ENCODE peak calls at places on chromosomes 6 and 20, in nine cellular contexts. X, J, F, A, I, C, L, O and Q are unnamed samples.

GRCh38 chr6:108565091-108565766 is 4.5 kb downstream of the FOXO3 start:
- DNase-seq in X (no peak), J (peak; percentile 70), F (no peak), A (no peak), I (no peak), C (no peak), L (no peak), O (peak; percentile 33), Q (no peak)

GRCh38 chr20:13412806-13413445 is 191.9 kb downstream of the ISM1 start:
- DNase-seq in X (no peak), J (no peak), F (no peak), A (no peak), I (no peak), C (no peak), L (no peak), O (no peak), Q (no peak)

GRCh38 chr6:43665376-43665775 is 20.5 kb downstream of the RSPH9 start:
- DNase-seq in X (no peak), J (no peak), F (no peak), A (no peak), I (no peak), C (no peak), L (no peak), O (no peak), Q (no peak)

GRCh38 chr6:170553686-170554085 is 483 bp upstream of the TBP start:
- DNase-seq in X (no peak), J (no peak), F (no peak), A (no peak), I (no peak), C (no peak), L (peak; percentile 32), O (no peak), Q (peak; percentile 47)

GRCh38 chr6:21740719-21741118 is 147.2 kb downstream of the SOX4 start:
- DNase-seq in X (no peak), J (no peak), F (no peak), A (no peak), I (no peak), C (no peak), L (no peak), O (peak; percentile 86), Q (no peak)

GRCh38 chr6:7440476-7440875 is 50.9 kb downstream of the RIOK1 start:
- DNase-seq in X (no peak), J (no peak), F (no peak), A (no peak), I (no peak), C (no peak), L (no peak), O (no peak), Q (no peak)

GRCh38 chr20:56995635-56996075 is 270.8 kb downstream of the BMP7 start:
- DNase-seq in X (peak; percentile 29), J (peak; percentile 44), F (no peak), A (no peak), I (peak; percentile 23), C (peak; percentile 59), L (no peak), O (no peak), Q (no peak)

GRCh38 chr20:46820682-46821081 is 74.0 kb upstream of the EYA2 start:
- DNase-seq in X (no peak), J (no peak), F (no peak), A (no peak), I (peak; percentile 31), C (no peak), L (peak; percentile 30), O (no peak), Q (no peak)

GRCh38 chr6:8736046-8736877 is 300.9 kb upstream of the SLC35B3 start:
- DNase-seq in X (no peak), J (no peak), F (peak; percentile 52), A (no peak), I (no peak), C (no peak), L (no peak), O (no peak), Q (no peak)

GRCh38 chr20:53708129-53708968 is 114.7 kb upstream of the ZNF217 start:
- DNase-seq in X (no peak), J (no peak), F (no peak), A (no peak), I (no peak), C (no peak), L (no peak), O (no peak), Q (no peak)

GRCh38 chr6:37131104-37131959 is 38.6 kb upstream of the PIM1 start:
- DNase-seq in X (no peak), J (no peak), F (peak; percentile 97), A (no peak), I (peak; percentile 68), C (peak; percentile 85), L (peak; percentile 58), O (peak; percentile 52), Q (peak; percentile 38)

GRCh38 chr6:125300992-125301434 is 754 bp downstream of the HDDC2 start:
- DNase-seq in X (no peak), J (no peak), F (no peak), A (no peak), I (no peak), C (no peak), L (no peak), O (peak; percentile 26), Q (no peak)

GRCh38 chr6:69783124-69783523 is 13.7 kb downstream of the LMBRD1 start:
- DNase-seq in X (no peak), J (no peak), F (no peak), A (no peak), I (no peak), C (no peak), L (no peak), O (no peak), Q (no peak)

GRCh38 chr6:25874118-25874517 is at the start of gene SLC17A3:
- DNase-seq in X (no peak), J (no peak), F (no peak), A (no peak), I (no peak), C (no peak), L (no peak), O (no peak), Q (no peak)

GRCh38 chr6:53139841-53140413 is 8.7 kb downstream of the GCM1 start:
- DNase-seq in X (no peak), J (no peak), F (no peak), A (no peak), I (peak; percentile 63), C (no peak), L (no peak), O (no peak), Q (no peak)

GRCh38 chr6:168278904-168279303 is 40.7 kb downstream of the DACT2 start:
- DNase-seq in X (no peak), J (no peak), F (no peak), A (no peak), I (no peak), C (no peak), L (no peak), O (no peak), Q (no peak)
- H3K9me3 ChIP-seq in X (no peaks in the 10 kb centered on the region), J (no peaks in the 10 kb centered on the region), F (no peaks in the 10 kb centered on the region), A (no peaks in the 10 kb centered on the region), I (no peaks in the 10 kb centered on the region), C (no peaks in the 10 kb centered on the region), L (no peaks in the 10 kb centered on the region), O (no peaks in the 10 kb centered on the region), Q (no peaks in the 10 kb centered on the region)

DNA sequence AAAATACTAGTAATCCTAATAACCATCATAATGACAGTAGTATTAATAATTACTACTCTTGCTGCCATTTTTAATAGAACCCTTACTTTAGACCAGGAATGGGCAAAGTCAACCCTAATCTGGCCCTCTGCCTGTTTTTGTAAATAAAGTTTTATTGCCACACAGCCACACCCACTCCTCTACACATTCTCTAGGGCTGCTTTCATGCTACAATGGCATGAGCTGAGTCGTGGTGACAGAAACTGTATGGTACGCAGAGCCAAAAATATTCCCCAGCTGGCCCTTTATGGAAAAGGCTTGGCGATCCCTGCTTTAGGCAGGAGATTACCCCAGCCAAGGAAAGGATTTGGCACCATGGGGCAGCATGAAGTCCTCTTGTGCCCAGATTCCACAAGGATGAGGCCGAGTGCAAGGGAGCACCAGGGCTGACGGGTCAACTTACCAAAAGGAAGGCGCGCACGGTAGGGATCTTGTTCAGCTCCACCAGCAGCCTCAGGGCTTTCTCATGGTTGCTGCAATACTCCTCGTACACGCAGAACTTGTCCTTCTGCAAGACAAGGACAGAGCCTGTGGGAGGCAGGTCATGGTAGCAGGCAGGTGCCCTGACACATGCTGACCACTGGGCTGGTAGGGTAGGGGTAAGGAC is 93.6 kb downstream of the PREX1 start:
- DNase-seq in X (no peak), J (no peak), F (peak; percentile 12), A (no peak), I (no peak), C (no peak), L (no peak), O (no peak), Q (no peak)
- H3K27ac ChIP-seq in X (no peak overlapping the region), J (no peak overlapping the region), F (no peak overlapping the region), A (no peak overlapping the region), I (no peak overlapping the region), C (no peak overlapping the region), L (no peak overlapping the region), O (no peak overlapping the region), Q (no peak overlapping the region)

DNA sequence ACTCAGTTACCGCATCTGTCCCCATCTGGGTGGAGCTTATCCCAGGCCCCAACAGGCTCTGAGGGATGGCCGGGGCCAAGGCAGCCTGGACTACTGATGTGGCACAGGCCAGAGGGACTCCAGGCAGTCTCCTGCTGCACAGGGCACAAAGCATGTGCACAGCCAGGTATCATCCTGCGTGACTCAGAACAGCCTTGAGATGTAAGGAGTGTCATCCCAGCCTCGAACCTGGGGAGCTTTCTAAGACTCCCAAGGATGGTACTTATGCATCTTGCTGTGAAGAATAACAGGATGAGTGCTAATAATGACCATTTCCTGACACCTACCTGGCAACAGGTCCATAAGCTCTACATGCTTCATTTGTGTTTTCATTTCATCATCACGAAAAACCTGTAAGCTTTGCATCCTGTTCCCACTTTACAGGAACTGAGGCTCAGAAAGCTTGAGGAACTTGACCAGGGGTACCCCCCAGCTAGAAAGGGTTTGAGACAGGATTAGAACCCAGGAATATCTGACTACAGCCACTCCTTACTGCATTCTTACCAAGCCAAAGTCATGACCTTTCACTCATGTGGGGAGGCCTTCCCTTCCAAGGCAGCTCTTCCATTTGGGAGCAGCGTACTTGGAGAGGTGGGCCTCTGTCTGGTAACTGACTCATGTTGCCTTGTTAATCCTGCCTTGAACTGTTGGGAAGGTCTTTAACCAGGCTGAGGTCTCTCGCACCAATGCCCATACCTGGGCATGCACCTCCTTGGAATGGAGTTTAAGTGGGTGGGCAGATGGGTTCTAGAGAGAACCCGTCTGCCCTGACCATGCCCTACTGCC is 1.9 kb downstream of the TRIB3 start:
- DNase-seq in X (no peak), J (peak; percentile 30), F (no peak), A (peak; percentile 82), I (no peak), C (no peak), L (no peak), O (no peak), Q (no peak)
- TF ChIP-seq POLR2AphosphoS5 in X (peak; percentile 43), J (no peak), F (no peak), A (no peak), I (peak; percentile 23), C (no peak), L (no peak), O (no peak), Q (no peak)

GRCh38 chr6:165096209-165096608 is 213.2 kb downstream of the C6orf118 start:
- DNase-seq in X (no peak), J (no peak), F (no peak), A (no peak), I (no peak), C (no peak), L (no peak), O (no peak), Q (no peak)
- H3K9me3 ChIP-seq in X (no peaks in the 10 kb centered on the region), J (no peaks in the 10 kb centered on the region), F (peaks cover 8% of the 10 kb centered on the region), A (peaks cover 49% of the 10 kb centered on the region), I (peaks cover 96% of the 10 kb centered on the region), C (no peaks in the 10 kb centered on the region), L (no peaks in the 10 kb centered on the region), O (peaks cover 5% of the 10 kb centered on the region), Q (no peaks in the 10 kb centered on the region)